ENCODE peak calls at places on chromosomes 11 and 22, in seven cellular contexts. L is H54; I is lower lobe of right lung; Z is nephron progenitor cell; F is LoVo; R is uterus; J is stimulated activated naive CD4-positive, alpha-beta T cell. B is an unnamed sample.

GRCh38 chr11:104541706-104542105 is 356.6 kb downstream of the CASP12 start:
- DNase-seq in R (no peak), J (no peak), I (no peak), F (no peak), Z (no peak), L (no peak), B (no peak)

GRCh38 chr11:46890665-46891064 is 27.7 kb downstream of the LRP4 start:
- DNase-seq in J (no peak), Z (no peak), R (no peak), L (no peak), I (no peak), F (no peak), B (no peak)

GRCh38 chr11:62392944-62393628 is 25.7 kb upstream of the SCGB1A1 start:
- DNase-seq in F (no peak), L (no peak), I (no peak), R (no peak), Z (no peak), J (peak), B (no peak)

GRCh38 chr11:68735125-68735524 is 16.2 kb downstream of the TESMIN start:
- DNase-seq in F (no peak), I (peak), R (no peak), L (no peak), J (no peak), Z (no peak), B (no peak)

GRCh38 chr11:117998201-117998579 is 12.0 kb downstream of the IL10RA start:
- DNase-seq in J (no peak), F (no peak), Z (no peak), R (no peak), I (no peak), L (no peak), B (no peak)

GRCh38 chr22:37222440-37222971 is 10.2 kb upstream of the SSTR3 start:
- DNase-seq in Z (no peak), L (no peak), F (no peak), J (peak), R (no peak), I (no peak), B (no peak)

GRCh38 chr11:108897071-108897481 is 232.2 kb downstream of the DDX10 start:
- DNase-seq in F (peak), I (no peak), L (no peak), J (no peak), R (no peak), Z (no peak), B (no peak)

GRCh38 chr22:37180531-37181231 is 7.4 kb downstream of the C1QTNF6 start:
- DNase-seq in I (peak), J (no peak), F (no peak), Z (no peak), R (no peak), L (no peak), B (no peak)

GRCh38 chr11:20873054-20873453 is 203.7 kb downstream of the NELL1 start:
- DNase-seq in Z (peak), F (peak), J (no peak), R (no peak), I (no peak), L (peak), B (no peak)